ENCODE peak calls at places on chromosomes 2 and 18, in six cellular contexts. B is stimulated activated CD8-positive, alpha-beta memory T cell treated with anti-CD3 and anti-CD28 coated beads, Interleukin-7, amount 100 ng/mL, for 4 hours; H is NCI-H1092 treated with DMSO at 0.1 percent for 48 hours; S is A172; L is NCI-H1694; J is lower lobe of right lung. M is an unnamed sample.
A peak's percentile ranks its signal among the peaks of the same experiment; 100 is the strongest.

GRCh38 chr2:203327918-203328734 is at the start of gene ABI2:
- DNase-seq in H (peak; percentile 87), S (peak; percentile 78), L (peak; percentile 76), B (peak; percentile 61), J (peak; percentile 84), M (peak; percentile 82)

GRCh38 chr18:37385846-37386435 is 179.7 kb downstream of the CELF4 start:
- DNase-seq in B (no peak), S (peak; percentile 35), H (peak; percentile 38), L (peak; percentile 60), J (no peak), M (peak; percentile 49)

GRCh38 chr2:224309216-224309615 is 92.7 kb downstream of the FAM124B start:
- DNase-seq in L (no peak), B (no peak), J (no peak), S (peak; percentile 83), H (no peak), M (no peak)

GRCh38 chr2:199147216-199147615 is 310.5 kb downstream of the SATB2 start:
- DNase-seq in J (no peak), H (no peak), L (no peak), B (no peak), S (no peak), M (no peak)

GRCh38 chr18:54813305-54813704 is 15.0 kb upstream of the RAB27B start:
- DNase-seq in L (no peak), H (no peak), S (no peak), B (no peak), J (no peak), M (no peak)

GRCh38 chr2:65228249-65228750 is 669 bp downstream of the ACTR2 start:
- DNase-seq in S (peak; percentile 48), B (no peak), H (peak; percentile 14), L (peak; percentile 18), J (no peak), M (peak; percentile 42)

GRCh38 chr2:86254576-86255538 is 55.6 kb downstream of the MRPL35 start:
- DNase-seq in B (no peak), L (no peak), S (no peak), H (peak; percentile 3), J (peak; percentile 56), M (peak; percentile 64)

GRCh38 chr2:44786045-44786817 is 155.3 kb upstream of the SIX3 start:
- DNase-seq in B (no peak), J (no peak), L (no peak), S (no peak), H (no peak), M (no peak)

GRCh38 chr18:22223263-22223960 is 54.0 kb downstream of the GATA6 start:
- DNase-seq in B (peak; percentile 14), J (peak; percentile 89), H (no peak), S (peak; percentile 98), L (no peak), M (no peak)

GRCh38 chr2:223860809-223861738 is 23.7 kb upstream of the AP1S3 start:
- DNase-seq in B (no peak), S (peak; percentile 86), J (no peak), H (no peak), L (no peak), M (no peak)

GRCh38 chr2:44358498-44358897 is 2.8 kb downstream of the PREPL start:
- DNase-seq in H (no peak), S (peak; percentile 67), B (peak; percentile 32), L (no peak), J (peak; percentile 71), M (peak; percentile 34)

GRCh38 chr2:102044235-102044920 is 52.6 kb downstream of the IL1R2 start:
- DNase-seq in B (no peak), J (no peak), H (no peak), L (no peak), S (no peak), M (no peak)

GRCh38 chr18:64037812-64038414 is 68.0 kb downstream of the SERPINB8 start:
- DNase-seq in L (peak; percentile 6), H (peak; percentile 69), J (no peak), B (no peak), S (peak; percentile 14), M (peak; percentile 53)

GRCh38 chr2:155643056-155643775 is 689.3 kb downstream of the NR4A2 start:
- DNase-seq in J (no peak), S (no peak), H (no peak), B (no peak), L (no peak), M (peak; percentile 89)

GRCh38 chr2:3823748-3824147 is 120.4 kb downstream of the DCDC2C start:
- DNase-seq in S (peak; percentile 13), B (no peak), J (no peak), H (peak; percentile 23), L (no peak), M (no peak)

GRCh38 chr2:55087930-55088329 is 37.7 kb upstream of the RTN4 start:
- DNase-seq in J (no peak), H (no peak), S (no peak), B (no peak), L (no peak), M (no peak)

GRCh38 chr2:229974271-229974670 is 52.0 kb downstream of the FBXO36 start:
- DNase-seq in S (peak; percentile 39), H (no peak), J (no peak), L (no peak), B (no peak), M (no peak)

GRCh38 chr2:3202926-3203325 is 174.7 kb downstream of the EIPR1 start:
- DNase-seq in B (no peak), S (no peak), L (no peak), J (no peak), H (no peak), M (no peak)

GRCh38 chr2:61993422-61994024 is 88.0 kb downstream of the COMMD1 start:
- DNase-seq in J (no peak), H (peak; percentile 34), L (peak; percentile 41), S (peak; percentile 47), B (no peak), M (peak; percentile 53)

GRCh38 chr2:88139203-88139702 is 11.4 kb upstream of the FABP1 start:
- DNase-seq in B (no peak), H (no peak), S (no peak), J (no peak), L (no peak), M (no peak)

GRCh38 chr2:120177011-120177621 is 46.1 kb downstream of the TMEM185B start:
- DNase-seq in J (peak; percentile 70), S (no peak), H (no peak), B (peak; percentile 76), L (no peak), M (no peak)

GRCh38 chr2:121285077-121285449 is at the start of gene TFCP2L1:
- DNase-seq in S (no peak), H (peak; percentile 37), J (peak; percentile 74), L (no peak), B (no peak), M (no peak)

GRCh38 chr2:233915133-233915532 is 2.0 kb upstream of the TRPM8 start:
- DNase-seq in H (peak; percentile 4), J (no peak), S (peak; percentile 21), L (no peak), B (no peak), M (peak; percentile 8)

GRCh38 chr2:112728384-112729175 is 7.8 kb downstream of the NT5DC4 start:
- DNase-seq in J (no peak), S (no peak), H (peak; percentile 7), B (no peak), L (no peak), M (no peak)

GRCh38 chr2:169562519-169562918 is 11.1 kb downstream of the FASTKD1 start:
- DNase-seq in H (no peak), L (no peak), J (no peak), S (no peak), B (no peak), M (no peak)

GRCh38 chr18:31450409-31450808 is 2.9 kb downstream of the DSG3 start:
- DNase-seq in L (no peak), J (no peak), S (no peak), B (no peak), H (no peak), M (no peak)

M was measured in cerebellar cortex.